ENCODE peak calls at places on chromosomes 7 and 10, in four cellular contexts. Y is cardiac muscle cell, B is nephron progenitor cell, K is hepatocyte. T is an unnamed sample.

GRCh38 chr7:123218866-123219265 is 19.1 kb upstream of the SLC13A1 start:
- DNase-seq in K (no peak), Y (no peak), B (no peak), T (no peak)

GRCh38 chr10:61389887-61390286 is 63.3 kb downstream of the TMEM26 start:
- DNase-seq in Y (no peak), B (no peak), K (no peak), T (no peak)

GRCh38 chr7:153370092-153370491 is 610.5 kb downstream of the ACTR3B start:
- DNase-seq in K (no peak), Y (no peak), B (no peak), T (peak)

GRCh38 chr7:66146701-66147100 is 32.1 kb downstream of the CRCP start:
- DNase-seq in B (no peak), Y (no peak), K (no peak), T (no peak)

GRCh38 chr10:110918633-110919348 is at the start of gene BBIP1:
- DNase-seq in K (peak), B (no peak), Y (no peak), T (no peak)

GRCh38 chr10:119375574-119376265 is 166.8 kb downstream of the RGS10 start:
- DNase-seq in B (peak), K (peak), Y (no peak), T (no peak)

GRCh38 chr10:100631192-100631591 is 95.4 kb downstream of the HIF1AN start:
- DNase-seq in K (no peak), B (no peak), Y (no peak), T (peak)

GRCh38 chr7:78265486-78265885 is 466.9 kb downstream of the PHTF2 start:
- DNase-seq in B (no peak), K (no peak), Y (no peak), T (no peak)

GRCh38 chr10:45370202-45370955 is 3.6 kb upstream of the ALOX5 start:
- DNase-seq in B (no peak), K (no peak), Y (no peak), T (no peak)

GRCh38 chr7:50664461-50664922 is 99.3 kb upstream of the DDC start:
- DNase-seq in B (no peak), Y (no peak), K (no peak), T (no peak)

GRCh38 chr7:84701524-84702306 is 485.1 kb downstream of the SEMA3D start:
- DNase-seq in K (peak), Y (no peak), B (peak), T (peak)

GRCh38 chr7:77368974-77369373 is 47.2 kb downstream of the GSAP start:
- DNase-seq in B (no peak), Y (peak), K (no peak), T (no peak)

GRCh38 chr10:80323298-80323697 is 33.3 kb downstream of the DYDC1 start:
- DNase-seq in B (no peak), Y (no peak), K (no peak), T (no peak)

GRCh38 chr10:129676014-129676413 is 209.0 kb downstream of the MGMT start:
- DNase-seq in B (no peak), Y (no peak), K (no peak), T (no peak)

GRCh38 chr10:101595591-101596433 is 7.7 kb downstream of the DPCD start:
- DNase-seq in B (no peak), K (no peak), Y (no peak), T (no peak)

GRCh38 chr10:84214612-84215235 is 10.6 kb downstream of the LRIT2 start:
- DNase-seq in B (peak), K (no peak), Y (no peak), T (peak)

GRCh38 chr7:24576171-24577052 is 3.2 kb downstream of the PALS2 start:
- DNase-seq in B (peak), Y (peak), K (peak), T (peak)
- TF ChIP-seq CTCF in B (peak), Y (peak), K (peak), T (peak)

DNA sequence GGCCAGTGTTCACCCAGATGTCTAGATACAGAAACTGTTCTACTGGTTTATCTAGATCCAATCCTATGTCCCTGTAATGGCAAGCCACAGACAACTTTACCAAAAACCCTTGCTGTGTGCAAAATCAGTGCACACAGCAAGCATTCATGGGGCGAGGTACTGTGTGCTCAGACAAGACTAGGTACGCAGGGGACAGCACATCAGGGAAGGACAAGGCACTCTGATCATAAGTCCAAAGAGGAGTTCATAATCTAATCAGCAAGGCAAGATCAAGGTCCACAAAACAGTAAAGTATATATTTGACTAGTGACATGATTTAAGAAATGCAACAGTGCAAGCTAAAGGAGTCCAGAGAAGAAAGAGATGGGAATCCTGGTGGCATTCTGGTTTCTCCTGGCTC is 25.9 kb downstream of the KCNMA1 start:
- DNase-seq in K (no peak), Y (no peak), B (no peak), T (no peak)
- TF ChIP-seq CTCF in K (no peak), Y (no peak), B (no peak), T (no peak)

DNA sequence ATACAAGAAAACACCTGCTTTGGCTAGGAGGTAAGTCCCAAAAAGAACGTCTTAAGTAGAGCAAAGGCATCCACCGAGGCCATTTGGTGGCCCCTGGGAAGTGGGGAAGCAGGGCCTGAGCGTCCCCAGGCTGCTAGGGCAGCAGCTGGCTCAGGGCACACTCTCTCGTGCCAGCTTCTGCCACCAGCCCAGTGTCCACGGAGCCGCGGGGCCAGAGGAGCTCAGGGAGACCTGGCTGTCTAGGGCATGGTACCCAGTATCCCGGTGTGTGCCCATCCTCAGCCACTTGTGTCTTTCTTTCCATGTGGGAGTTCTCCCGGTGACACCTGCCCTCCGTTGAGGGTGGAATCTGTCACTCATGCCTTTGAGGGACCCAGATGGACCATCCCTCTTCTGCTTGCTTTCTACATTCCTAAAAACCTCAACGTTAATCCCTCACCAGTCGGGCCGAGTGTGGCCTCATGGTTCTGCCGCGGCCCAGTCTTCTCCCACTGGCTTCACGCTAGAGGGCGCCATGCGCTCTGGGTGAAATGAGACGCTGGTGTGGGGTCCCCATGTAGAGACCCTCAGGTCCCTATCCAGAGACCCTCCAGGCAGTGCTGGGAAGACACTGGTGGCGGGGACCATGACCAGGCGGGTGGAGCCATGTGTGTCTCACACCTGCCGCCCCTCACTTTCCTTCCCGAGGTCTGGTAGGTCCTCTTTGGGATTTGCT is 9.5 kb upstream of the AP5Z1 start:
- DNase-seq in B (no peak), Y (no peak), K (no peak), T (peak)
- TF ChIP-seq CTCF in B (peak), Y (peak), K (peak), T (peak)

GRCh38 chr10:106682175-106682574 is 482.3 kb downstream of the SORCS1 start:
- DNase-seq in B (no peak), K (peak), Y (no peak), T (no peak)
- TF ChIP-seq CTCF in B (no peak), K (peak), Y (peak), T (no peak)

DNA sequence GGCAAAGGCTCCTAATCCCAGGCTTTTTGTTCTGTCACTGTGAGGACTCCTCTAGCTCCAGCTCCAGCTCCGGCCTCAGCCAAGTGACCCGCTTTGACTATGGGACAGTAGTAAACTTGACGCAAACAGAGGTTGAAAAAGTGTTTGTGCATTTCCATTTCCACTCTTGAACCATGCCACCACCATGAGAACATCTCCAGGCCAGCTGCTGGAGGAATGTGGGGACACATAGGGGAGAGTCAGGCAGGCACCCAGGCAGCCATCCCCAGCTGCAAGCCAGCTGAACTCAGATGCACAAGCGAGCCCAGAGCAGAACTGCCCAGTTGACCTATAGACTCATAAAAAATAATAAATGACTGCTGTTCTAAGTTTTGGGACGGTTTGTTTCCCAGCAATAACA is 224.7 kb downstream of the GRID1 start:
- DNase-seq in B (no peak), Y (no peak), K (no peak), T (no peak)
- TF ChIP-seq CTCF in B (no peak), Y (no peak), K (no peak), T (no peak)